ENCODE peak calls at places on chromosomes 13 and 19, in eight cellular contexts. L is activated CD8-positive, alpha-beta memory T cell treated with anti-CD3 and anti-CD28 coated beads for 1 hour; H is NCI-H1048; I is NCI-H345; Z is HAP-1; Y is KBM-7; R is A549; X is fibroblast of gingiva. W is an unnamed sample.

GRCh38 chr19:49327878-49328544 is 3.0 kb upstream of the SLC6A16 start:
- DNase-seq in L (peak), H (no peak), I (no peak), Z (no peak), Y (peak), R (peak), X (no peak), W (no peak)

GRCh38 chr19:31541396-31541795 is 192.2 kb upstream of the TSHZ3 start:
- DNase-seq in L (no peak), H (no peak), I (no peak), Z (no peak), Y (no peak), R (no peak), X (no peak), W (no peak)

GRCh38 chr13:28052945-28053344 is 47.4 kb downstream of the FLT3 start:
- DNase-seq in L (no peak), H (no peak), I (no peak), Z (no peak), Y (no peak), R (no peak), X (no peak), W (no peak)

GRCh38 chr19:16944626-16945363 is 56.0 kb downstream of the F2RL3 start:
- DNase-seq in L (no peak), H (no peak), I (no peak), Z (no peak), Y (no peak), R (no peak), X (no peak), W (no peak)

GRCh38 chr13:111339366-111340143 is 19.1 kb downstream of the TEX29 start:
- DNase-seq in L (no peak), H (no peak), I (no peak), Z (no peak), Y (no peak), R (no peak), X (no peak), W (no peak)

GRCh38 chr13:48646791-48647190 is 6.9 kb upstream of the CYSLTR2 start:
- DNase-seq in L (no peak), H (no peak), I (no peak), Z (no peak), Y (no peak), R (no peak), X (no peak), W (no peak)

GRCh38 chr19:16496613-16496983 is 404 bp downstream of the C19orf44 start:
- DNase-seq in L (no peak), H (no peak), I (no peak), Z (no peak), Y (no peak), R (no peak), X (peak), W (no peak)

GRCh38 chr13:96020155-96020575 is 33.0 kb downstream of the UGGT2 start:
- DNase-seq in L (no peak), H (peak), I (peak), Z (peak), Y (peak), R (peak), X (peak), W (peak)

GRCh38 chr13:44396963-44397580 is 23.4 kb downstream of the SERP2 start:
- DNase-seq in L (no peak), H (no peak), I (no peak), Z (no peak), Y (no peak), R (no peak), X (peak), W (no peak)

GRCh38 chr19:33767898-33768413 is 28.7 kb upstream of the KCTD15 start:
- DNase-seq in L (no peak), H (no peak), I (no peak), Z (peak), Y (peak), R (no peak), X (no peak), W (no peak)

GRCh38 chr19:37251308-37252229 is 33.6 kb downstream of the ZNF383 start:
- DNase-seq in L (no peak), H (peak), I (peak), Z (no peak), Y (no peak), R (no peak), X (peak), W (peak)

GRCh38 chr13:108943842-108944241 is 314.4 kb downstream of the MYO16 start:
- DNase-seq in L (no peak), H (no peak), I (no peak), Z (no peak), Y (no peak), R (no peak), X (no peak), W (no peak)

GRCh38 chr13:101706651-101707050 is 254.2 kb downstream of the ITGBL1 start:
- DNase-seq in L (no peak), H (no peak), I (no peak), Z (no peak), Y (peak), R (peak), X (peak), W (no peak)

GRCh38 chr13:28564030-28564429 is 69.1 kb upstream of the FLT1 start:
- DNase-seq in L (no peak), H (no peak), I (peak), Z (no peak), Y (no peak), R (no peak), X (no peak), W (no peak)

GRCh38 chr13:46354143-46355087 is 32.6 kb downstream of the RUBCNL start:
- DNase-seq in L (no peak), H (no peak), I (no peak), Z (no peak), Y (peak), R (peak), X (peak), W (no peak)

GRCh38 chr13:93529961-93530360 is 303.4 kb downstream of the GPC6 start:
- DNase-seq in L (no peak), H (no peak), I (no peak), Z (no peak), Y (no peak), R (no peak), X (peak), W (no peak)

GRCh38 chr13:24194447-24194846 is 33.9 kb downstream of the SPATA13 start:
- DNase-seq in L (no peak), H (no peak), I (no peak), Z (no peak), Y (no peak), R (no peak), X (no peak), W (no peak)

GRCh38 chr19:590396-590745 is 690 bp downstream of the HCN2 start:
- DNase-seq in L (no peak), H (no peak), I (peak), Z (no peak), Y (no peak), R (no peak), X (no peak), W (no peak)

GRCh38 chr19:2047449-2048103 is 3.5 kb downstream of the MKNK2 start:
- DNase-seq in L (no peak), H (no peak), I (no peak), Z (no peak), Y (no peak), R (peak), X (no peak), W (no peak)

GRCh38 chr19:22606954-22607652 is 27.0 kb upstream of the ZNF492 start:
- DNase-seq in L (no peak), H (no peak), I (no peak), Z (no peak), Y (no peak), R (no peak), X (no peak), W (no peak)

GRCh38 chr19:1956868-1957492 is 16.0 kb downstream of the CSNK1G2 start:
- DNase-seq in L (no peak), H (no peak), I (no peak), Z (no peak), Y (no peak), R (no peak), X (no peak), W (no peak)

GRCh38 chr13:86562876-86563275 is 763.7 kb upstream of the SLITRK6 start:
- DNase-seq in L (no peak), H (no peak), I (no peak), Z (no peak), Y (no peak), R (no peak), X (no peak), W (no peak)

GRCh38 chr13:74868044-74868443 is 613.9 kb downstream of the TBC1D4 start:
- DNase-seq in L (no peak), H (no peak), I (no peak), Z (no peak), Y (no peak), R (no peak), X (no peak), W (no peak)

GRCh38 chr19:47272448-47273312 is 2.0 kb upstream of the INAFM1 start:
- DNase-seq in L (no peak), H (no peak), I (no peak), Z (peak), Y (no peak), R (no peak), X (no peak), W (no peak)

GRCh38 chr19:45767410-45767880 is 1.6 kb downstream of the SIX5 start:
- DNase-seq in L (no peak), H (no peak), I (no peak), Z (peak), Y (no peak), R (peak), X (peak), W (no peak)

GRCh38 chr19:49567722-49568454 is 12.5 kb downstream of the NOSIP start:
- DNase-seq in L (no peak), H (no peak), I (no peak), Z (peak), Y (peak), R (no peak), X (peak), W (no peak)

GRCh38 chr13:27980280-27980998 is 8.1 kb downstream of the URAD start:
- DNase-seq in L (no peak), H (no peak), I (no peak), Z (no peak), Y (no peak), R (no peak), X (no peak), W (no peak)

GRCh38 chr19:35155981-35156672 is 1.6 kb downstream of the FXYD5 start:
- DNase-seq in L (no peak), H (no peak), I (no peak), Z (no peak), Y (no peak), R (no peak), X (no peak), W (no peak)

GRCh38 chr13:42369071-42369795 is 97.3 kb downstream of the AKAP11 start:
- DNase-seq in L (no peak), H (no peak), I (no peak), Z (no peak), Y (no peak), R (no peak), X (no peak), W (no peak)